ENCODE peak calls at places on chromosomes 4 and X, in seven cellular contexts. X is GM12891, K is H1, I is K562, Z is SK-N-SH, P is GM12878, V is HepG2. R is an unnamed sample.

GRCh38 chr4:6349896-6350295 is 80.2 kb downstream of the WFS1 start:
- DNase-seq in V (no peak), K (no peak), I (no peak), X (no peak), Z (no peak), P (no peak), R (no peak)

GRCh38 chrX:48794993-48795501 is 6.8 kb upstream of the HDAC6 start:
- DNase-seq in Z (no peak), K (no peak), I (no peak), P (no peak), V (no peak), X (no peak), R (no peak)

GRCh38 chr4:74516321-74516720 is 71.4 kb downstream of the AREG start:
- DNase-seq in P (no peak), K (no peak), Z (no peak), I (no peak), X (no peak), V (no peak), R (no peak)

GRCh38 chr4:76147454-76148141 is 599 bp downstream of the NUP54 start:
- DNase-seq in I (peak), K (peak), X (peak), V (peak), Z (peak), P (peak), R (peak)

GRCh38 chrX:77564824-77565223 is 117.6 kb downstream of the FGF16 start:
- DNase-seq in K (no peak), P (no peak), I (no peak), Z (no peak), X (no peak), V (no peak), R (no peak)

GRCh38 chr4:105059337-105059736 is 87.3 kb upstream of the TET2 start:
- DNase-seq in Z (no peak), P (peak), X (no peak), V (no peak), K (no peak), I (no peak), R (no peak)

GRCh38 chr4:164572877-164573279 is 181.1 kb upstream of the SMIM31 start:
- DNase-seq in I (no peak), X (no peak), Z (no peak), V (no peak), P (no peak), K (no peak), R (no peak)

GRCh38 chr4:162232349-162232748 is 68.5 kb upstream of the FSTL5 start:
- DNase-seq in Z (no peak), V (no peak), P (no peak), K (no peak), X (no peak), I (no peak), R (no peak)

GRCh38 chr4:73139245-73139644 is 69.7 kb upstream of the COX18 start:
- DNase-seq in I (no peak), V (no peak), P (no peak), X (no peak), K (no peak), Z (no peak), R (no peak)

GRCh38 chrX:20217279-20217678 is 49.4 kb downstream of the RPS6KA3 start:
- DNase-seq in V (no peak), P (no peak), X (no peak), I (no peak), K (no peak), Z (no peak), R (no peak)

DNA sequence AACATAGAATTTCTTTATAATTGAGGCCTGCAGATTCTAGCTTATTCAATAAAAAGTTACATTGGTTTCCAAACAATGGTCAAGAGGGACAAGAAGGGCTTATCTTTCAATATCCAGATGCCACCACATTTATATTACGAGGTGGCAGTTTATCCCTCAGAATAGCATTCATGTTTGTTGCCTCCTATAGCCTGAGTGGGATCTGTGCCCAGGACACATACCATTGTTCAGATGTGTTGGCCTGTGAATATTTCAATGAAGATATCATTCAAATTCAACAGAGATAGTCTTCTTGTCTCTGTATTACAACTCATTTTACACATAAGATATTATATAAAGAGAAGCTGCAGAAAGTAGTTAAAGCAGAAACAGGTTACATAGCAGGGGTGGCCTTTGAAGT is 20.5 kb downstream of the GLRB start:
- DNase-seq in K (no peak), Z (no peak), V (no peak), X (no peak), P (no peak), I (no peak), R (no peak)
- TF ChIP-seq TAF1 in K (no peak), Z (no peak), V (no peak), X (no peak), P (no peak), I (no peak), R (no peak)

GRCh38 chr4:39464886-39465501 is 6.1 kb downstream of the LIAS start:
- DNase-seq in I (peak), Z (peak), X (no peak), V (no peak), K (no peak), P (no peak), R (no peak)
- TF ChIP-seq TAF1 in I (no peak), Z (peak), X (no peak), V (no peak), K (no peak), P (no peak), R (no peak)

GRCh38 chr4:152480901-152481300 is 55.0 kb downstream of the FBXW7 start:
- DNase-seq in V (peak), Z (no peak), I (no peak), K (no peak), P (no peak), X (no peak), R (no peak)

GRCh38 chr4:152482211-152482610 is 53.7 kb downstream of the FBXW7 start:
- DNase-seq in Z (no peak), P (no peak), K (no peak), V (no peak), I (no peak), X (no peak), R (no peak)

GRCh38 chr4:152486414-152487389 is 49.2 kb downstream of the FBXW7 start:
- DNase-seq in K (no peak), I (no peak), X (no peak), V (peak), Z (no peak), P (no peak), R (no peak)

GRCh38 chr4:152488246-152488645 is 47.6 kb downstream of the FBXW7 start:
- DNase-seq in K (no peak), I (no peak), V (no peak), X (no peak), Z (no peak), P (no peak), R (no peak)

DNA sequence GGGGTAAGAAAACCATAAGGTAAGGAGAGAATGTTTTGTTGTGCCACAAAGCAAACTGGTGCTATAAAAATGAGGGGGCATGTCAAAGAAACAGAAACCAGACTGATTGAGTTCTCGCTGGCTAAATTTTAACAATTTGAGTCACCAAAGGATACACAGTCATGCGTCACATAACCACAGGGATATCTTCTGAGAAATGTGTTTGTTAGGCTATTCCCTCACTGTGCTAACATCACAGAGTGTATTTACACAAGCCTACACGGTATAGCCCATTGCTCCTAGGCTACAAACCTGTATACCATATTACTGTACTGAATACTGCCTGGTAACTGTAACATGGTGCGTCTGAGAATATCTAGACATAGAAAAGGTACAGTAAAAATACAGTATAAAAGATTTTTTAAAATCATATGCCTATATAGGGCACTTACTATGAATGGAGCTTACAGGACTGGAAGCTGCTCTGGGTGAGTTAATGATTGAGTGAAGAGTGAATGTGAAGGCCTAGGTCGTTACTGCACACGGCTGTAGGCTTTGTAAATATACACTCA is 50.1 kb downstream of the FBXW7 start:
- DNase-seq in X (no peak), I (no peak), P (peak), V (peak), K (no peak), Z (no peak), R (no peak)
- TF ChIP-seq TAF1 in X (no peak), I (no peak), P (no peak), V (no peak), K (no peak), Z (no peak), R (no peak)

GRCh38 chrX:54447461-54447860 is 7.3 kb downstream of the TSR2 start:
- DNase-seq in X (no peak), K (no peak), P (no peak), V (no peak), I (no peak), Z (no peak), R (no peak)

GRCh38 chrX:54446084-54446483 is 5.9 kb downstream of the TSR2 start:
- DNase-seq in K (peak), Z (no peak), V (no peak), X (no peak), I (no peak), P (no peak), R (no peak)

GRCh38 chrX:54442790-54443189 is 2.6 kb downstream of the TSR2 start:
- DNase-seq in P (no peak), Z (no peak), V (no peak), X (no peak), I (no peak), K (no peak), R (no peak)

GRCh38 chrX:54439967-54440871 is at the start of gene TSR2:
- DNase-seq in X (peak), V (peak), Z (peak), K (peak), P (peak), I (peak), R (peak)

GRCh38 chrX:54444752-54445151 is 4.5 kb downstream of the TSR2 start:
- DNase-seq in K (no peak), X (no peak), P (no peak), Z (no peak), I (no peak), V (no peak), R (no peak)
- TF ChIP-seq TAF1 in K (no peak), X (no peak), P (no peak), Z (no peak), I (no peak), V (no peak), R (no peak)

DNA sequence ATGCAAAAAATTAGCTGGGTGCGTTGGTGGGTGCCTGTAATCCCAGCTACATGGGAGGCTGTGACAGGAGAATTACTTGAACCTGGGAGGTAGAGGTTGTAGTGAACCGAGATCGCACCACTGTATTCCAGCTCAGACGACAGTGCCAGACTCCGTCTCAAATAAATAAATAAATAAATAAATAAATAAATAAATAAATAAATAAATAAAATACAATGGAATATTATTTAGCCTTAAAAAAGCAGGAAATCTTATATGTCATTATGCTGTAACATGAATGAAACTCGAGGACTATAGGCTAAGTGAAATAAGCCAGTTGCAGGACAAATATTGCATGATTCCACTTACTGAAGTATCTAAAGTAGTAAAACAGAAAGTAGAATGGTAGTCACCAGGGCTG is 42.5 kb downstream of the RBM41 start:
- DNase-seq in Z (no peak), I (no peak), P (no peak), X (no peak), V (no peak), K (no peak), R (no peak)
- TF ChIP-seq TAF1 in Z (no peak), I (no peak), P (no peak), X (no peak), V (no peak), K (no peak), R (no peak)